ENCODE peak calls at places on chromosomes 3 and 15, in five cellular contexts. D, A, T, N and J are unnamed samples.

GRCh38 chr3:71031914-71032521 is 551.5 kb downstream of the FOXP1 start:
- DNase-seq in D (no peak), A (no peak), T (no peak), N (no peak), J (no peak)

GRCh38 chr3:133843634-133844033 is 38.0 kb downstream of the SRPRB start:
- DNase-seq in D (no peak), A (no peak), T (no peak), N (no peak), J (no peak)

GRCh38 chr15:34721802-34722795 is 32.7 kb downstream of the GJD2 start:
- DNase-seq in D (peak; percentile 94), A (peak; percentile 58), T (no peak), N (peak; percentile 67), J (peak; percentile 64)

GRCh38 chr3:178671261-178672191 is 135.3 kb downstream of the KCNMB2 start:
- DNase-seq in D (no peak), A (no peak), T (no peak), N (no peak), J (no peak)

GRCh38 chr3:181913254-181913653 is 201.5 kb downstream of the SOX2 start:
- DNase-seq in D (no peak), A (no peak), T (no peak), N (no peak), J (no peak)

GRCh38 chr3:145623349-145623748 is 537.6 kb downstream of the PLOD2 start:
- DNase-seq in D (no peak), A (no peak), T (no peak), N (no peak), J (no peak)

GRCh38 chr15:41513282-41514227 is at the start of gene LTK:
- DNase-seq in D (no peak), A (peak; percentile 47), T (no peak), N (no peak), J (peak; percentile 75)

GRCh38 chr3:24145981-24146822 is 201.1 kb downstream of the NR1D2 start:
- DNase-seq in D (peak; percentile 79), A (no peak), T (no peak), N (no peak), J (no peak)

GRCh38 chr3:2863127-2863526 is 247.0 kb downstream of the IL5RA start:
- DNase-seq in D (no peak), A (no peak), T (no peak), N (no peak), J (no peak)

GRCh38 chr15:68379759-68380290 is 52.1 kb downstream of the ITGA11 start:
- DNase-seq in D (peak; percentile 44), A (no peak), T (peak; percentile 1), N (no peak), J (no peak)

GRCh38 chr3:61438253-61439115 is 122.9 kb upstream of the PTPRG start:
- DNase-seq in D (no peak), A (no peak), T (no peak), N (no peak), J (no peak)

GRCh38 chr3:151197981-151198767 is 4.8 kb downstream of the GPR171 start:
- DNase-seq in D (no peak), A (no peak), T (no peak), N (no peak), J (no peak)

GRCh38 chr3:45273681-45274515 is 47.8 kb upstream of the TMEM158 start:
- DNase-seq in D (no peak), A (no peak), T (no peak), N (no peak), J (no peak)

GRCh38 chr3:44762170-44762677 is 630 bp downstream of the KIF15 start:
- DNase-seq in D (no peak), A (no peak), T (no peak), N (no peak), J (no peak)

GRCh38 chr3:59001675-59002074 is 48.1 kb downstream of the CFAP20DC start:
- DNase-seq in D (no peak), A (no peak), T (no peak), N (no peak), J (no peak)

GRCh38 chr15:95853350-95853749 is 477.1 kb upstream of the NR2F2 start:
- DNase-seq in D (no peak), A (no peak), T (no peak), N (no peak), J (no peak)

GRCh38 chr15:61063875-61064320 is 165.2 kb downstream of the RORA start:
- DNase-seq in D (no peak), A (no peak), T (no peak), N (no peak), J (no peak)

GRCh38 chr3:187926620-187927019 is 181.4 kb upstream of the BCL6 start:
- DNase-seq in D (no peak), A (no peak), T (no peak), N (no peak), J (no peak)

GRCh38 chr3:36700537-36701248 is 63.7 kb downstream of the DCLK3 start:
- DNase-seq in D (peak; percentile 69), A (peak; percentile 67), T (peak; percentile 33), N (peak; percentile 45), J (peak; percentile 69)

GRCh38 chr3:53688989-53689388 is 157.2 kb downstream of the CHDH start:
- DNase-seq in D (no peak), A (no peak), T (no peak), N (no peak), J (no peak)

GRCh38 chr15:70856884-70857546 is 3.1 kb upstream of the LARP6 start:
- DNase-seq in D (peak; percentile 94), A (peak; percentile 69), T (peak; percentile 92), N (peak; percentile 89), J (no peak)

GRCh38 chr15:65816441-65816840 is 24.3 kb upstream of the DENND4A start:
- DNase-seq in D (no peak), A (no peak), T (no peak), N (no peak), J (no peak)

GRCh38 chr15:47887181-47887580 is 169.9 kb downstream of the SEMA6D start:
- DNase-seq in D (no peak), A (no peak), T (no peak), N (no peak), J (no peak)

GRCh38 chr3:8972614-8973013 is 9.3 kb upstream of the RAD18 start:
- DNase-seq in D (no peak), A (no peak), T (no peak), N (no peak), J (no peak)

GRCh38 chr3:47678446-47679338 is 100.0 kb upstream of the CSPG5 start:
- DNase-seq in D (no peak), A (no peak), T (no peak), N (no peak), J (no peak)

GRCh38 chr15:39095218-39095879 is 485.5 kb upstream of the THBS1 start:
- DNase-seq in D (no peak), A (no peak), T (no peak), N (no peak), J (no peak)

GRCh38 chr3:27454914-27455313 is 29.3 kb downstream of the SLC4A7 start:
- DNase-seq in D (no peak), A (no peak), T (no peak), N (no peak), J (no peak)

GRCh38 chr3:23489338-23490158 is 286.4 kb downstream of the UBE2E2 start:
- DNase-seq in D (no peak), A (no peak), T (no peak), N (no peak), J (no peak)

DNA sequence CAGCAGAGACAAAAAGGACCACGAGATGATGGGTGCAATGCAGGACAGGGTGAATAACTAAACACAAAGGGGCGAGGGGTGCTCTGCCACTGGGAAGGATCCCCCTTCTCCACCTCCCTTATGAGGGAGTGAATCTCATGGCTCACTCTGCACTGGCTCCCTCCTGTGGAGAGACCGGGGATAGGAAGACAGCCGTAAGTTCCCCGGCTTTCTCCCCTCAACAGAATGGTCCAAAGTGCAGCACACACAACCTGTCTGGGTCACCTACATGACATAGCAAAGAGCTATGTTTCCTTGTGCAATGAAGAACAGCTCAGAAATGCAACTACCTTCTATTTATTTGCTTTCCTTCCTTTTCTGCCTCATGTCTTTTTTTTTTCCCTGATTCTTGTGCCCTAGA is 7.8 kb upstream of the ACSBG1 start:
- DNase-seq in D (peak; percentile 43), A (peak; percentile 45), T (no peak), N (no peak), J (peak; percentile 46)
- TF ChIP-seq CTCF in D (no peak), A (no peak), T (no peak), N (no peak), J (no peak)

GRCh38 chr3:125166581-125166980 is 46.0 kb downstream of the SLC12A8 start:
- DNase-seq in D (no peak), A (no peak), T (no peak), N (no peak), J (no peak)

GRCh38 chr3:125168711-125169410 is 43.7 kb downstream of the SLC12A8 start:
- DNase-seq in D (no peak), A (peak; percentile 66), T (no peak), N (no peak), J (no peak)

GRCh38 chr3:125163739-125164601 is 48.6 kb downstream of the SLC12A8 start:
- DNase-seq in D (no peak), A (peak; percentile 54), T (no peak), N (no peak), J (no peak)

GRCh38 chr3:125165948-125166553 is 46.5 kb downstream of the SLC12A8 start:
- DNase-seq in D (no peak), A (no peak), T (no peak), N (no peak), J (no peak)

DNA sequence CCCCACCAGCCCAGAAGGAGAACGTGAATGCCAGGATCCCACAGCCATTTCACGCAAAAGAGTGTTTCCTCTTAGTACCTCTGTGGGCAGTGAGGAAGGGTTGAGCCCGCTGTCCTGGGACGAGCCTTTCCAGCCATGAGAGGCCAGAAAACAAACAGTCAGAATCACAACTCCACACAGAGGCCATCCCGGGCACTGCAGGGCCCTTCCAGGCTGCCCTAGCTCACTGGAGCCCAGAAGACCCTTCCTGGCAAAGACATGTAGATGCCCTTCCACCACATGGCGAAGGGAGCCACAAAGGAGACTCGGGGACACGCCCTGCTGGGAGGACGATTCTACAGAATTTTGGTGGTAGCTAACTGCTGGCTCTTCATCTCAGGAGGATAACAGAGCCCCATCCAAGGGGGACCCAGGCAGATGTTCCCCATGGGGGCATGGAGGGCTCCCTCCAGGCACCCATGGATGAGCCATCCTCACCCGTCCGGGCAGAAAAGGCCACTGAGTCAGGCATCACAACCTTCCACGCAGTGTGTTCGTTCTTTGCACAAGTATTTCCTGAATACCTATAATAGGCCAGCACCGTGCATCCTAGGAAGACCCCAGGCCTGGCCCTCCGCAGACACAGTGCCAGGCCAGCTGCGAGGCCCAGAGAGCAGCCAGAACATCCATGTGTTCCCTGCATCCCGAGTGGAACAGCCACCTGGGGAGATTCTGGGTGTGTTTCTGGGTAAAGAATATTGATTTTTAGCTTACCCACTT is 47.2 kb downstream of the SLC12A8 start:
- DNase-seq in D (peak; percentile 74), A (peak; percentile 78), T (no peak), N (peak; percentile 61), J (peak; percentile 42)
- TF ChIP-seq CTCF in D (peak; percentile 35), A (peak; percentile 43), T (peak; percentile 28), N (peak; percentile 68), J (peak; percentile 54)

DNA sequence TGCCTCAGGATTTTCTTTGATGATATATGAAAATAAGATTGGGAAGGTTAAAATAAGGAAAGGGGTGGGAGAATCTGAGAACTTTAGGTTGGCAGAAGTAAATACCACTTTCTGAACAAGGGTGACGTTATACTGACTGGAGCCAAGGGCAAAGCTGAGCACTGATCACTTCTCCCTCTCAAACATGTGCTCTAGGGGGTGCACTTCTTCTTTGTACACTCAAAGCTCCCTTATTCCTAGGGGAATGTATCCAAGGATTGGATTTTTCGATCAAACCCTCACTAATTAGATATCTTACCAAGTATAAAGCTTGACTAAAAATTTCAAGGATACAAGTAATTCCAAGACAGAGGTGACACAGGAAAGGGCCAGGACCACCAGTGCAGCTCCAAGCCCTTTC is 243.9 kb upstream of the UMPS start:
- DNase-seq in D (no peak), A (peak; percentile 30), T (no peak), N (no peak), J (no peak)
- TF ChIP-seq CTCF in D (no peak), A (no peak), T (no peak), N (no peak), J (no peak)

GRCh38 chr15:25543156-25543555 is 104.3 kb upstream of the UBE3A start:
- DNase-seq in D (peak; percentile 69), A (peak; percentile 84), T (peak; percentile 25), N (peak; percentile 75), J (no peak)
- TF ChIP-seq CTCF in D (no peak), A (no peak), T (no peak), N (no peak), J (no peak)